ENCODE peak calls at places on chromosomes 11 and 22, in ten cellular contexts. W is CD8-positive, alpha-beta T cell; C is spleen; X is uterus; V is heart left ventricle; O is hepatocyte; L is prostate gland; T is heart right ventricle; K is OCI-LY7; J is neural progenitor cell. N is an unnamed sample. For H3K4me1, the result is how much of the 10 kb centered on the place peaks cover.

GRCh38 chr22:42805998-42806481 is 51.0 kb downstream of the ARFGAP3 start:
- DNase-seq in K (no peak), T (no peak), W (no peak), L (no peak), C (no peak), J (peak), V (no peak), X (no peak), O (no peak), N (no peak)

GRCh38 chr22:50548046-50548912 is 2.6 kb downstream of the KLHDC7B start:
- DNase-seq in K (peak), X (no peak), L (no peak), C (peak), V (no peak), J (no peak), W (peak), O (no peak), T (no peak), N (no peak)

GRCh38 chr22:45608763-45609180 is 62.9 kb upstream of the ATXN10 start:
- DNase-seq in L (no peak), W (peak), K (no peak), C (no peak), V (no peak), J (no peak), T (no peak), O (no peak), X (no peak), N (no peak)

GRCh38 chr22:41184679-41185078 is 20.4 kb upstream of the L3MBTL2 start:
- DNase-seq in V (no peak), T (no peak), X (no peak), K (no peak), C (no peak), O (no peak), W (no peak), J (no peak), L (no peak), N (no peak)

GRCh38 chr22:19855504-19856409 is 1.1 kb upstream of the GNB1L start:
- DNase-seq in L (no peak), K (peak), J (no peak), X (peak), T (no peak), O (peak), W (peak), C (peak), V (no peak), N (peak)

GRCh38 chr22:38997518-38997917 is 15.4 kb downstream of the APOBEC3B start:
- DNase-seq in L (no peak), T (no peak), C (no peak), K (no peak), O (no peak), X (no peak), V (no peak), J (no peak), W (no peak), N (no peak)

GRCh38 chr22:19750666-19751490 is 9.7 kb upstream of the TBX1 start:
- DNase-seq in C (no peak), X (no peak), K (no peak), L (no peak), W (no peak), J (no peak), O (no peak), T (no peak), V (no peak), N (no peak)

GRCh38 chr11:67268684-67269268 is 2.5 kb downstream of the GRK2 start:
- DNase-seq in C (peak), K (no peak), O (no peak), L (no peak), W (no peak), V (no peak), X (peak), J (no peak), T (no peak), N (no peak)

GRCh38 chr11:44840085-44840478 is 110.6 kb downstream of the TP53I11 start:
- DNase-seq in T (no peak), O (no peak), V (no peak), W (no peak), J (no peak), K (no peak), X (no peak), L (no peak), C (no peak), N (no peak)

GRCh38 chr11:106152824-106153223 is 75.4 kb downstream of the AASDHPPT start:
- DNase-seq in O (no peak), X (no peak), W (no peak), K (no peak), C (no peak), V (no peak), J (no peak), L (no peak), T (no peak), N (no peak)

GRCh38 chr11:34549271-34549670 is 35.7 kb upstream of the ELF5 start:
- DNase-seq in T (no peak), J (no peak), K (no peak), X (no peak), O (no peak), W (no peak), V (no peak), C (no peak), L (no peak), N (no peak)

GRCh38 chr22:21943571-21944448 is 8.8 kb downstream of the PPM1F start:
- DNase-seq in C (peak), W (no peak), V (no peak), O (no peak), J (no peak), X (no peak), T (no peak), K (no peak), L (no peak), N (no peak)

GRCh38 chr22:21646608-21647590 is 4.8 kb downstream of the SDF2L1 start:
- DNase-seq in T (peak), K (peak), V (peak), O (peak), L (peak), J (peak), W (peak), C (no peak), X (peak), N (peak)

GRCh38 chr11:128026596-128026995 is 560.8 kb downstream of the ETS1 start:
- DNase-seq in V (no peak), L (no peak), O (peak), X (no peak), J (no peak), T (no peak), K (no peak), C (no peak), W (no peak), N (no peak)

DNA sequence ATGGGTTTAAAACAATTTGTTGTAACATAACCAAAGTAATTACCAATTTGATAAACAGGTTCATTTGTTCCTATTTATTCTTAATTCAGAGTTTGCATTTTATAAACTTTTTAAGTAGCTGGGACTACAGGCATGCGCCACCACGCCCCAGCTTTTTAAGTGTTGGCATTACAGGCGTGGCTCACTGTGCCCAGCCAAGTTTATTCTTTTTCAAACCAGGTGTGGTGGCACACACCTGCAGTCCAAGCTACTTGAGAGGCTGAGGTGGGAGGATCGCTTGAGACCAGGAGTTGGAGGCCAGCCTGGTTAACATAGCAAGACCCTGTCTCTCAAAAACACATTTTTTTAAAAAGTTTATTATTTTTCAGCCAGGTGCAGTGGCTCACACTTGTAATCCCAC is 19.1 kb downstream of the PPFIA1 start:
- DNase-seq in K (no peak), T (no peak), C (no peak), W (no peak), O (no peak), L (no peak), V (no peak), X (no peak), J (no peak), N (peak)
- H3K27ac ChIP-seq in K (no peak), T (no peak), C (no peak), W (no peak), O (no peak), L (no peak), V (no peak), X (no peak), J (no peak), N (no peak)

DNA sequence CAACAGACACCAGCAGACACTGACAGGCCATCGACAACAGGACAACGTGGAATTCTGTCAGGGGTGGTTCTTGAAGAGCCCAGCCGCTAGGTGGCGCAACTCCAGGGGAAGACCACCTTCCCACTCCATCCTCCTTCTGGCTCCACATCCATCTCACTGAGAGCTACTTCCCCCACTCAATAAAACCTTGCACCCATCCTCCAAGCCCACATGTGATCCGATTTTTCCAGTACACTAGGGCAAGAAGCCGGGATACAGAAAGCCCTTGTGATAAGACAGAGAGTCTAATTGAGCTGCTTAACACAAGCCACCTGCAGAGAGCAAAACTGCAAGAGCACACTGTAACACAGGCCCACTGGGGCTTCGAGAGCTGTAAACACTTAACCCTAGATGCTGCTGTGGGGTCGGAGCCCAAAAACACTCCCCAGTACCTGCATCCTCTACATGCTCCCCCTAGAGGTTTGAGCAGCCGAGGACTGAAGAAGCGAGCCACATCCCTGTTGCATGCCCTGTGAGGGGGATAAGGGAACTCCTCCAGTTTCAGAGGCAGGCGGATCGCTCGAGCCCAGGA is 11.5 kb upstream of the RAB39A start:
- DNase-seq in C (no peak), L (no peak), V (no peak), K (peak), T (no peak), J (peak), X (no peak), O (peak), W (peak), N (no peak)
- TF ChIP-seq CTCF in C (no peak), L (peak), V (peak), K (peak), T (peak), J (peak), X (no peak), O (peak), W (peak), N (no peak)

GRCh38 chr11:85801527-85801926 is 9.4 kb downstream of the SYTL2 start:
- DNase-seq in C (no peak), L (no peak), K (no peak), J (no peak), T (no peak), O (no peak), X (no peak), V (no peak), W (no peak), N (no peak)
- H3K4me1 ChIP-seq in C (under half), L (under half), K (under half), J (under half), T (under half), O (under half), X (under half), V (under half), W (under half), N (under half)

GRCh38 chr22:35887296-35887875 is 141.2 kb downstream of the RBFOX2 start:
- DNase-seq in L (no peak), J (no peak), T (no peak), X (no peak), O (no peak), W (no peak), C (no peak), V (no peak), K (no peak), N (no peak)
- H3K27ac ChIP-seq in L (no peak), J (no peak), T (peak), X (no peak), O (no peak), W (no peak), C (no peak), V (no peak), K (no peak), N (no peak)

GRCh38 chr11:58905141-58905715 is 34.1 kb upstream of the GLYATL1 start:
- DNase-seq in L (peak), X (no peak), W (no peak), C (no peak), T (peak), K (no peak), J (peak), V (peak), O (peak), N (no peak)
- TF ChIP-seq CTCF in L (no peak), X (no peak), W (no peak), C (no peak), T (no peak), K (no peak), J (no peak), V (no peak), O (peak), N (no peak)

N was measured in ascending aorta.